ENCODE peak calls at places on chromosome 22, in four cellular contexts. N, C, A and M are unnamed samples.

GRCh38 chr22:29313126-29314071 is 2.1 kb downstream of the RASL10A start:
- DNase-seq in N (no peak), C (peak), A (no peak), M (no peak)

GRCh38 chr22:50293441-50294318 is 13.8 kb downstream of the PLXNB2 start:
- DNase-seq in N (peak), C (no peak), A (peak), M (peak)

GRCh38 chr22:37848587-37849088 is 581 bp upstream of the EIF3L start:
- DNase-seq in N (no peak), C (no peak), A (peak), M (no peak)

GRCh38 chr22:17167486-17167885 is 8.4 kb upstream of the HDHD5 start:
- DNase-seq in N (no peak), C (peak), A (no peak), M (no peak)

GRCh38 chr22:28907311-28908008 is 24.1 kb downstream of the ZNRF3 start:
- DNase-seq in N (no peak), C (no peak), A (no peak), M (no peak)

GRCh38 chr22:39947488-39948216 is 12.5 kb upstream of the TMA7B start:
- DNase-seq in N (no peak), C (no peak), A (no peak), M (no peak)

GRCh38 chr22:35608088-35608487 is 9.0 kb downstream of the MB start:
- DNase-seq in N (no peak), C (peak), A (no peak), M (no peak)

GRCh38 chr22:25094579-25094978 is 105.1 kb upstream of the CRYBB3 start:
- DNase-seq in N (no peak), C (no peak), A (no peak), M (no peak)

GRCh38 chr22:50148991-50149721 is 21.4 kb upstream of the PANX2 start:
- DNase-seq in N (peak), C (peak), A (peak), M (peak)

GRCh38 chr22:48832592-48832991 is 995.1 kb downstream of the BRD1 start:
- DNase-seq in N (no peak), C (no peak), A (no peak), M (no peak)

GRCh38 chr22:24417901-24418641 is 9.3 kb upstream of the ADORA2A start:
- DNase-seq in N (no peak), C (peak), A (peak), M (no peak)

GRCh38 chr22:23763579-23764331 is 965 bp downstream of the C22orf15 start:
- DNase-seq in N (peak), C (no peak), A (no peak), M (peak)

GRCh38 chr22:49046000-49046545 is 781.6 kb downstream of the BRD1 start:
- DNase-seq in N (no peak), C (peak), A (no peak), M (no peak)

GRCh38 chr22:35460678-35461077 is 60.7 kb downstream of the MCM5 start:
- DNase-seq in N (no peak), C (no peak), A (no peak), M (no peak)

GRCh38 chr22:45784357-45785277 is 113.0 kb downstream of the ATXN10 start:
- DNase-seq in N (no peak), C (no peak), A (no peak), M (no peak)

GRCh38 chr22:38136607-38137006 is 26.1 kb upstream of the BAIAP2L2 start:
- DNase-seq in N (no peak), C (no peak), A (no peak), M (no peak)

GRCh38 chr22:40035351-40035750 is 40.6 kb downstream of the FAM83F start:
- DNase-seq in N (no peak), C (no peak), A (no peak), M (no peak)

GRCh38 chr22:46974077-46974476 is 211.6 kb downstream of the TBC1D22A start:
- DNase-seq in N (no peak), C (peak), A (no peak), M (no peak)

GRCh38 chr22:17264321-17265052 is 45.3 kb upstream of the ADA2 start:
- DNase-seq in N (peak), C (no peak), A (no peak), M (peak)

GRCh38 chr22:24290459-24290858 is 19.8 kb downstream of the SPECC1L start:
- DNase-seq in N (no peak), C (no peak), A (no peak), M (no peak)

GRCh38 chr22:37021710-37022482 is 2.4 kb downstream of the MPST start:
- DNase-seq in N (peak), C (no peak), A (peak), M (peak)

GRCh38 chr22:30027791-30028190 is 52.5 kb upstream of the HORMAD2 start:
- DNase-seq in N (no peak), C (no peak), A (no peak), M (no peak)

GRCh38 chr22:20583471-20583922 is 76.1 kb downstream of the MED15 start:
- DNase-seq in N (no peak), C (peak), A (no peak), M (no peak)
- TF ChIP-seq CTCF in N (no peak), C (no peak), A (peak), M (no peak)

GRCh38 chr22:22704156-22704946 is 59.9 kb downstream of the GGTLC2 start:
- DNase-seq in N (no peak), C (no peak), A (no peak), M (no peak)
- TF ChIP-seq CTCF in N (no peak), C (no peak), A (no peak), M (no peak)

GRCh38 chr22:41448189-41448808 is 1.7 kb upstream of the TOB2 start:
- DNase-seq in N (peak), C (peak), A (peak), M (peak)

GRCh38 chr22:41446057-41446501 is 522 bp downstream of the TOB2 start:
- DNase-seq in N (no peak), C (peak), A (peak), M (peak)

GRCh38 chr22:41447435-41448188 is 1.0 kb upstream of the TOB2 start:
- DNase-seq in N (peak), C (peak), A (peak), M (peak)

GRCh38 chr22:41445171-41446056 is 1.2 kb downstream of the TOB2 start:
- DNase-seq in N (peak), C (peak), A (peak), M (peak)

DNA sequence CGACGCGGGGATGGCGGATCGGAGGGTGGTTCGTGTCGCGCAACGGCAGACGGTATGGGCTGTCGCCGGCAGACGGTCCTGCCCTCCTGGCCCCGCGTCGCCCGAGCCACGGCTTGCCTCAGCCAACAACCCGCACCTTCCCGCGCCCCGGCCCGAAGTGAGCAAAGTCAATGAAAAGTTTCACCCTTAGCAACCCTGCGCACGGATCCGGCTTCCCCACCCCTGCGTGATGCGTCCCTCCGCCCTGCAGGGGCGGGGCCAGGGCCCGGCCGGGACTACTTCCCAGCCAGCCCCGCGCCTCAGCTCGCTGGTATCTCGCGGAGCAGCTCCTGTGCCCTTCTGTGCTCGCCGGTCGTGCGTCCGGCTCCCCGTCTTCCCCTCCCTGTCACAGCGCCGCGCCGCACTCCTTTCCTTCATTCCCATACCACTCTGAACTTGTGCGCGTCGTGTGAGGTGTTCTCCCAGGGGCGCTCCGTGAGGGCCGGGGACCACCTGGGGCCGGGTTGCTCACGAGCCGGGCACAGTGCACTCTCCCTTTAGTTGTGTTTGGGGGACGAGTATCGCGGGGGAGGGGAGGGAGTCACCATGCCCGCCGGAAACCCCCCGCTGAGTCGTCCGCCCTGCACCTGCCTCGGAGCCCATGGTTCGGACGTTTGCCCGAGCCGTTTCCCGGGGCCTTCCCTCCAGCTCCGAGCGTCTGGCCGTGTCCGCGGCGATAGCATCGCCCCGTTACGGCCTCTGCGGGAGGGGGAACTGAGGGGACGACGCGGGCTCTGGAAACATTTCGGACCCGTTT is at the start of gene TOB2:
- DNase-seq in N (peak), C (peak), A (peak), M (peak)
- TF ChIP-seq CTCF in N (no peak), C (no peak), A (no peak), M (no peak)

DNA sequence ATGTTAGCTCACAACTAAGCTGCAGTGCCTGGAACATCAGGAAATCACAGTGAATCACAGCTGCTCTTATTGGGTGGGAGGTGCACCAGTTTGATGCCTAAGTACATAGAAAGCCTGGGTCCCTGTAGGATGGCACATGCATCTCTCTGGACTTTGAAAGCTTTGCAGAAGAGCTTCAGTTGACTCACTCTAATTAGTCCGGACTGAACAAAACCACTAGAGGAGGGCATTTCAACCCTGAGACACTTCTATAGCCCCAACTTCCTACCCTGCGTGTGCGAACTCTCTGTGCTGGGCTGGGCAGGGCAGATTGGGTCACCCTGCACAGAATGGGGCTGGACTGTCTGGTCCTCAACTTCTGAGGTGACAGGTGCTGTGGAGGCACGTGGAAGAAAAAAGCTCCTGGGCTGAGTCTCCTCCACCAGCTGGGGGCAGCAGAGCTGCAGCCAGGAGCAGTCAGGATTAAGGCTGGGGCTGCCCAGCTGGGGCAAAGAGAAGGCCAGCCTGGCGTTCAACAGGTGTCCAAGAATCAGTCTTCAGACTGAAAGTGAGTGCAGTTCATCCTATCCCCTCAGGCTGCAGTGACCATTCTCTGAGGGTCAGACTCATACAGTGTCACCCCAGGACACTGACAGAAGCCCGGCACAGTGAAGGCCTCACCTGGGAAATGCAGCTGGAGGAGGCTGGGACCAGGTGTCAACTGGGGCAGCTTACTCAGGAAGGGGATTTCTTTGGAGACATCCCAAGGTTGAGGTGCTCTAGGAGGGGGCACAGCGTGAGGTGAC is 22.1 kb downstream of the GGTLC2 start:
- DNase-seq in N (peak), C (no peak), A (peak), M (peak)
- TF ChIP-seq CTCF in N (peak), C (peak), A (peak), M (peak)

GRCh38 chr22:42972592-42973535 is 42.1 kb downstream of the PACSIN2 start:
- DNase-seq in N (no peak), C (no peak), A (no peak), M (no peak)
- TF ChIP-seq CTCF in N (no peak), C (no peak), A (no peak), M (no peak)